ENCODE peak calls at places on chromosomes 2 and 18, in six cellular contexts. One of them, this sample, is unnamed.

GRCh38 chr2:240464514-240465241 is 29.2 kb downstream of the GPC1 start:
- DNase-seq in RWPE1: no peak
- DNase-seq in hepatic stellate cell: no peak
- DNase-seq in mesothelial cell of epicardium: peak
- DNase-seq in endothelial cell: peak
- DNase-seq in tibial artery: peak
- DNase-seq in this sample: no peak

GRCh38 chr2:205590759-205591158 is 91.5 kb upstream of the NRP2 start:
- DNase-seq in tibial artery: no peak
- DNase-seq in RWPE1: no peak
- DNase-seq in hepatic stellate cell: peak
- DNase-seq in endothelial cell: no peak
- DNase-seq in mesothelial cell of epicardium: no peak
- DNase-seq in this sample: no peak

GRCh38 chr2:205364261-205364660 is 318.0 kb upstream of the NRP2 start:
- DNase-seq in tibial artery: no peak
- DNase-seq in RWPE1: no peak
- DNase-seq in mesothelial cell of epicardium: no peak
- DNase-seq in endothelial cell: no peak
- DNase-seq in hepatic stellate cell: no peak
- DNase-seq in this sample: no peak

GRCh38 chr2:206443735-206444527 is 599 bp downstream of the ADAM23 start:
- DNase-seq in tibial artery: no peak
- DNase-seq in hepatic stellate cell: peak
- DNase-seq in endothelial cell: peak
- DNase-seq in RWPE1: peak
- DNase-seq in mesothelial cell of epicardium: peak
- DNase-seq in this sample: no peak

GRCh38 chr2:27596627-27597026 is 13.8 kb downstream of the ZNF512 start:
- DNase-seq in endothelial cell: no peak
- DNase-seq in hepatic stellate cell: no peak
- DNase-seq in RWPE1: no peak
- DNase-seq in mesothelial cell of epicardium: no peak
- DNase-seq in tibial artery: no peak
- DNase-seq in this sample: no peak

GRCh38 chr2:190088917-190089316 is 26.4 kb upstream of the MSTN start:
- DNase-seq in endothelial cell: peak
- DNase-seq in tibial artery: no peak
- DNase-seq in mesothelial cell of epicardium: no peak
- DNase-seq in RWPE1: peak
- DNase-seq in hepatic stellate cell: no peak
- DNase-seq in this sample: peak

GRCh38 chr2:43224131-43224570 is 2.3 kb downstream of the ZFP36L2 start:
- DNase-seq in endothelial cell: peak
- DNase-seq in RWPE1: no peak
- DNase-seq in hepatic stellate cell: peak
- DNase-seq in tibial artery: peak
- DNase-seq in mesothelial cell of epicardium: no peak
- DNase-seq in this sample: no peak

GRCh38 chr2:30226144-30227032 is 4.9 kb upstream of the LBH start:
- DNase-seq in mesothelial cell of epicardium: no peak
- DNase-seq in tibial artery: no peak
- DNase-seq in RWPE1: no peak
- DNase-seq in endothelial cell: no peak
- DNase-seq in hepatic stellate cell: no peak
- DNase-seq in this sample: no peak

GRCh38 chr18:10381951-10382350 is 72.5 kb upstream of the APCDD1 start:
- DNase-seq in RWPE1: no peak
- DNase-seq in mesothelial cell of epicardium: no peak
- DNase-seq in hepatic stellate cell: no peak
- DNase-seq in endothelial cell: no peak
- DNase-seq in tibial artery: no peak
- DNase-seq in this sample: no peak

GRCh38 chr18:52903858-52904257 is 563.9 kb downstream of the DCC start:
- DNase-seq in endothelial cell: peak
- DNase-seq in tibial artery: no peak
- DNase-seq in RWPE1: peak
- DNase-seq in mesothelial cell of epicardium: no peak
- DNase-seq in hepatic stellate cell: no peak
- DNase-seq in this sample: peak

GRCh38 chr2:47354013-47354816 is 48.7 kb upstream of the MSH2 start:
- DNase-seq in hepatic stellate cell: no peak
- DNase-seq in tibial artery: no peak
- DNase-seq in endothelial cell: no peak
- DNase-seq in RWPE1: no peak
- DNase-seq in mesothelial cell of epicardium: no peak
- DNase-seq in this sample: no peak

GRCh38 chr2:75495862-75496261 is 64.9 kb downstream of the EVA1A start:
- DNase-seq in mesothelial cell of epicardium: no peak
- DNase-seq in tibial artery: no peak
- DNase-seq in hepatic stellate cell: no peak
- DNase-seq in RWPE1: no peak
- DNase-seq in endothelial cell: no peak
- DNase-seq in this sample: no peak

GRCh38 chr18:5052491-5052890 is 144.6 kb downstream of the AKAIN1 start:
- DNase-seq in tibial artery: no peak
- DNase-seq in hepatic stellate cell: no peak
- DNase-seq in RWPE1: no peak
- DNase-seq in mesothelial cell of epicardium: no peak
- DNase-seq in endothelial cell: no peak
- DNase-seq in this sample: no peak